ENCODE peak calls at places on chromosomes 2 and 18, in ten cellular contexts. K is heart left ventricle, A is stomach, S is HCT116, V is uterus, W is adrenal gland, L is prostate gland, Q is lower leg skin, E is transverse colon, N is breast epithelium. T is an unnamed sample.

GRCh38 chr2:46091004-46091403 is 206.2 kb upstream of the EPAS1 start:
- DNase-seq in K (no peak), A (no peak), S (no peak), V (no peak), W (no peak), L (no peak), Q (no peak), E (no peak), N (no peak), T (no peak)

GRCh38 chr18:10840768-10841167 is 308.6 kb downstream of the PIEZO2 start:
- DNase-seq in K (no peak), A (no peak), S (no peak), V (no peak), W (no peak), L (no peak), Q (no peak), E (no peak), N (no peak), T (no peak)

GRCh38 chr2:25305809-25306208 is 35.9 kb downstream of the DNMT3A start:
- DNase-seq in K (peak), A (no peak), S (no peak), V (no peak), W (no peak), L (no peak), Q (no peak), E (no peak), N (no peak), T (no peak)

GRCh38 chr2:106997204-106997603 is 111.2 kb upstream of the ST6GAL2 start:
- DNase-seq in K (no peak), A (no peak), S (no peak), V (no peak), W (no peak), L (no peak), Q (no peak), E (no peak), N (no peak), T (no peak)

GRCh38 chr18:50397023-50397422 is 22.2 kb downstream of the SKA1 start:
- DNase-seq in K (no peak), A (no peak), S (no peak), V (no peak), W (no peak), L (no peak), Q (no peak), E (no peak), N (no peak), T (peak)

GRCh38 chr18:79988925-79989361 is 580 bp upstream of the TXNL4A start:
- DNase-seq in K (peak), A (peak), S (no peak), V (peak), W (no peak), L (peak), Q (peak), E (peak), N (peak), T (peak)

GRCh38 chr2:7744827-7745226 is 827.6 kb downstream of the RNF144A start:
- DNase-seq in K (no peak), A (no peak), S (no peak), V (no peak), W (no peak), L (no peak), Q (no peak), E (peak), N (no peak), T (no peak)

GRCh38 chr18:67938691-67939090 is 422.2 kb upstream of the DSEL start:
- DNase-seq in K (no peak), A (no peak), S (no peak), V (no peak), W (no peak), L (no peak), Q (no peak), E (no peak), N (no peak), T (no peak)

GRCh38 chr2:170180031-170180566 is 2.2 kb downstream of the MYO3B start:
- DNase-seq in K (no peak), A (no peak), S (no peak), V (no peak), W (no peak), L (no peak), Q (no peak), E (no peak), N (no peak), T (no peak)

GRCh38 chr2:189609423-189609816 is 28.8 kb upstream of the SLC40A1 start:
- DNase-seq in K (no peak), A (no peak), S (no peak), V (no peak), W (no peak), L (no peak), Q (no peak), E (no peak), N (no peak), T (no peak)

GRCh38 chr2:170917219-170917851 is 11.7 kb upstream of the GORASP2 start:
- DNase-seq in K (no peak), A (no peak), S (no peak), V (no peak), W (no peak), L (no peak), Q (no peak), E (no peak), N (no peak), T (no peak)

GRCh38 chr18:51561821-51562220 is 364.3 kb upstream of the MEX3C start:
- DNase-seq in K (peak), A (no peak), S (no peak), V (no peak), W (peak), L (no peak), Q (no peak), E (no peak), N (no peak), T (no peak)

GRCh38 chr18:45825258-45825744 is at the start of gene SIGLEC15:
- DNase-seq in K (no peak), A (no peak), S (no peak), V (no peak), W (no peak), L (no peak), Q (no peak), E (no peak), N (no peak), T (no peak)

GRCh38 chr18:79404567-79404910 is 8.8 kb downstream of the NFATC1 start:
- DNase-seq in K (no peak), A (no peak), S (no peak), V (no peak), W (no peak), L (no peak), Q (no peak), E (no peak), N (no peak), T (no peak)

GRCh38 chr2:48205137-48205798 is 299.0 kb upstream of the FBXO11 start:
- DNase-seq in K (no peak), A (no peak), S (no peak), V (no peak), W (no peak), L (no peak), Q (no peak), E (no peak), N (no peak), T (peak)

GRCh38 chr2:162327134-162327769 is 8.8 kb upstream of the IFIH1 start:
- DNase-seq in K (no peak), A (no peak), S (no peak), V (no peak), W (no peak), L (no peak), Q (no peak), E (no peak), N (no peak), T (peak)

GRCh38 chr2:101112772-101113157 is 38.4 kb downstream of the TBC1D8 start:
- DNase-seq in K (no peak), A (no peak), S (no peak), V (no peak), W (no peak), L (no peak), Q (no peak), E (no peak), N (no peak), T (peak)

GRCh38 chr2:228747478-228747877 is 523.6 kb downstream of the PID1 start:
- DNase-seq in K (no peak), A (no peak), S (no peak), V (no peak), W (no peak), L (no peak), Q (no peak), E (no peak), N (no peak), T (peak)

GRCh38 chr18:62187543-62188378 is 706 bp downstream of the RELCH start:
- DNase-seq in K (no peak), A (peak), S (no peak), V (peak), W (peak), L (peak), Q (peak), E (peak), N (no peak), T (peak)

GRCh38 chr2:132276571-132276981 is 114.8 kb upstream of the ANKRD30BL start:
- DNase-seq in K (no peak), A (no peak), S (no peak), V (no peak), W (no peak), L (no peak), Q (no peak), E (no peak), N (no peak), T (no peak)

DNA sequence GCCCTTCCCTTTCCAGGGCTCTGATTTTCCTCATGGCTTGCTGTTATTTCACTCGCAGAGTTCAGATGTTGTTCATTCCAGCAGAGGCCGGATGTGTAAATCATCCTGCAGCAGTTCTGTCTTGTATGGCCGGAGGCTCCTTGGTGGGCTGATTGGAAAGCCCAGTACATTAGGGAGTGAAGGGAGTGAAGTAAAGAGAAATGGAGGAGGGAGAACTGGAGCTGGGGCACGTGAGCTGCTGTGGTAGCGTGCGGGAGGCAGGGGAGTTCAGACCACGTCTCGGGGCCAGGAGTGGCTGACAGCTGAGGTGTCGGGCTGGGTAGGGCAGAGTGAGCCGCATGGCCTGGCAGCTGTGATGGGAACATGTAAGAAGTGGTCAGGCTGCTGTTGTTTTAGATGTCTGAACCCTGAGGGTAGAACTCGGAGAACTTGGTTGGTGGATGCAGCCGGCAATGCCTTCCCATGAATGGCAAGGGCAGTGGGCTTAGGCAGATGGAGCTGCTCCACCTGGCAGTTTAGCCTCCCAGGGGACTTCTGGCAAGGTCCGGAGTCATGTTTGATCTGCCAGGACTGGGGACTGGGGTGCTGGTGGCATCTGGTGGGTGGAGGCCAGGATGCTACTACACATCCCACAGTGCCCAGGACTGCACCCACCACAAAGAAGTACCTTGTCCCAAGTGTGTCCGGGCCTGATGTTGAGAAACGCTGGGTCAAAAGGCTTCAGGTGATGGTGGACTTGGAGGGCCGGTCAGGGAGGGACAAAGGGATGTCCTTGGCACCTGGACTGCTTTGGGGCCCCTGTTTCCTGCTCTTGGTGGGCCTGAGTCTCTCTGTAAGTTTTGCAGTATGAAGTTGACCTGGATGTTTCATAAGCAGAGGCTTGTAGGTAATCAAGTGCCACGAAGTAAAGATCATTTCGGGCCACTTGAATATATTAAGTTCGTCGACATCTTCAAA is 29.1 kb downstream of the ASAP2 start:
- DNase-seq in K (no peak), A (no peak), S (no peak), V (peak), W (no peak), L (no peak), Q (no peak), E (no peak), N (no peak), T (peak)
- TF ChIP-seq POLR2A in K (no peak), A (no peak), S (no peak), V (no peak), W (no peak), L (no peak), Q (no peak), E (no peak), N (no peak), T (no peak)

GRCh38 chr2:218009191-218010114 is 6.7 kb upstream of the TNS1 start:
- DNase-seq in K (no peak), A (no peak), S (no peak), V (no peak), W (no peak), L (no peak), Q (no peak), E (no peak), N (no peak), T (no peak)

GRCh38 chr2:218010116-218010837 is 7.5 kb upstream of the TNS1 start:
- DNase-seq in K (peak), A (peak), S (no peak), V (peak), W (peak), L (peak), Q (no peak), E (peak), N (no peak), T (peak)

GRCh38 chr2:218010838-218011616 is 8.2 kb upstream of the TNS1 start:
- DNase-seq in K (no peak), A (no peak), S (no peak), V (no peak), W (no peak), L (no peak), Q (no peak), E (no peak), N (no peak), T (peak)

GRCh38 chr2:218006741-218007140 is 3.9 kb upstream of the TNS1 start:
- DNase-seq in K (no peak), A (no peak), S (no peak), V (peak), W (peak), L (no peak), Q (no peak), E (no peak), N (no peak), T (peak)

DNA sequence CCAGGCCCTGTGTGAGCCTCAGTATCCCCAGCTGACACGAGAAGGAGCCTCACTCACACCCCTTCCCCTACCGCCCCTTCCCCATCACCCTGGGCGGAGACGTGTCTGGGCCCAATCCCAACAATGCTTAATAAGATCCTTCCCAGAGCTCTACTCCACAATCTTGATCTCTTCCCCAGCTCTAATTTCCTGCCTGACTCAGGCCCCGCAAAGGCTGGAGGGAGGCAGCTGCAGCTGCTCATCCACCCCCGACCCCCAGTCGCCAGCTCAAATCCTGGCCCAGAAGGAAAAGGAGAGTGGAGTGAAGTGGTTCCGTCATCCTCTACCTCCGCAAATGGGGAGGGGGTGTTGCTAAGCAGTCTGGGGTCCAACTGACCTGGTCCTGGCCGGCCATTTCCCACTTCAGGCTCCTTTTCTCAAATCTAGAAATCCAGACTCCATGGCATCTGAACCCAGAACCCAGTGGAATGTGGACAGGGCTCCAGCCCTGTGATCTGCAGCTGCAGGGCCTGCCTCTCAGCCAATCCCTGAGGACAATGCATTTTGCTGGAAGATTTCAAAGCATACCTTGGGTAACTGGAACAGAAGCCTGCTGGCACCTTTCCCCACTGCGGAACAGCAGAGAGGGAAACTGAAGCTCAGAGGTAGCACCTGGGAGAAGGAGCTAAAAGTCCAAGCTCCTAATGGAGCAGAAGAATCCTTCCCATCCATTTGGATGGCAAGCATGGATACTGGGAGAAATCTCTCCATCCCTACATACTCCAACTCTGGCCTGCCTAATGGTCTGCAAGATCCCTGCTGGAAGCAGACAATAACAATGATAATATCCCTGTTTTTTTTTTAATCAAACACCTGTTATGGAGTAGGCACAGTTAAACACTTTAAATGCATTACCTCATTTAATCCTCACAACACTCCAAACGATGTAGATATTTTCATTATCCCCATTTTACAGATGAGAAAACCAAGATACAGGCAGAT is 5.6 kb upstream of the TNS1 start:
- DNase-seq in K (no peak), A (no peak), S (no peak), V (no peak), W (no peak), L (no peak), Q (no peak), E (no peak), N (no peak), T (no peak)
- TF ChIP-seq POLR2A in K (no peak), A (no peak), S (no peak), V (no peak), W (no peak), L (no peak), Q (no peak), E (no peak), N (no peak), T (no peak)

DNA sequence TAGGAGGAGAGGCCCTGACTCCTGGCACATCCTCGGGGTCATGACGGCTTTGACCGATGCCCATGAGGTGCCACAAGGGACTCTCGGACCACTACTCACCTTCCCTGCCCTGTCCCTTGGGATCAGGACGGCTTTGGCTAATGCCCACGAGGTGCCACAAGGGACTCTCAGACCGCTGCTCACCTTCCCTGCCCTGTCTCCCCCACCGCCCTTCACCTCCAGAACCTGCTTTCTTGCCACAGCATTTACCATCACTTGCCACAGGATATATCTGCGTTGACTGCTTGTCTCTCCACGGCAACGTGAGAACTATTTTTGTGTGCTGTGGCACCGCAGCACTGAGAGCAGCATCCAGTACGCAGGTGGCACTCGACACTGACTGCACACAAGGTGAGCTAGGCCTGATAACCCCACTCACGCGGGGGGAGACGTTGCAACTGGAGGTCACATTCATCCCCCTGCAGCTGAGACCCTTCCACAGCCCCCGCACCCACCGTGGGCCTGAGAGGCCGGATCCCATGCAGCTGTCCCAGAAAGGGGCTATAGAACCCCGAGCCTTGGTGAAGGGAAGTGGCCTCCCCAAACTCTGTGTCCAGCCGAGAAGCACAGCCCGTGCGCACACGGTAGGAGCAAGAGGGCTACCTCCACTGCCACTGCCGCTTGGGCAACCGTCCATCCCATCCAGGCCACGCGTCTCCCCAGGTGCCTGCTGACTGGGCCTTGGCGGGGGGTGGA is 47.5 kb downstream of the ANO7 start:
- DNase-seq in K (no peak), A (no peak), S (no peak), V (no peak), W (no peak), L (no peak), Q (no peak), E (no peak), N (no peak), T (no peak)
- TF ChIP-seq POLR2A in K (no peak), A (no peak), S (no peak), V (no peak), W (no peak), L (no peak), Q (no peak), E (no peak), N (no peak), T (no peak)

DNA sequence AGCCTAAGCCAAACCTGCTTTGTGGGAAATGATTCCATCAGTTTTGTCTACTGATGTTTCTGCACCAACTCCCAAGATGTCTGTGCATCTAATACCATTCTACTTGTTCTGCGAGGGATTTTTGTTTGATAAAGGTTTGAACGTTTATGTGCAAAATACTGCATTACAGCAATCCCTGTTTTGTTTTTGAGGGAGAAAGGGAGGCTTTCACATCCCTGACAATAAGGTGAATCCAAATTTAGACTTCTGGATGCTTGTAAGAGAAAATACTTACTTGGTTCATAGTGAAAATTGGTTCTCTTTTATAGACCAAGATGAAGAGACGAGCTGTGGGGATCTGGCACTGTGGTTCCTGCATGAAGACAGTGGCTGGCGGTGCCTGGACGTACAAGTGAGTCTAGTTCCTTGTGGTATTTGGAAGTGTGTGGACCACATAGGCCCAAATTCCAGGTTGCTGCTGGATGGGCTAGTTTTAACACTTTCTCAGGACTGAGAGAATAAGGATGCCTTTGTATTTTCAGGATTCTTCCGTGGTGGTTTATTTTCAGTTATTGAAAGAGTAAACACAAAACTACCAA is 1.1 kb downstream of the RPL37A start:
- DNase-seq in K (no peak), A (no peak), S (no peak), V (no peak), W (no peak), L (no peak), Q (no peak), E (no peak), N (no peak), T (peak)
- TF ChIP-seq POLR2A in K (no peak), A (no peak), S (no peak), V (no peak), W (no peak), L (no peak), Q (no peak), E (no peak), N (no peak), T (no peak)

GRCh38 chr2:55133467-55134315 is 83.4 kb upstream of the RTN4 start:
- DNase-seq in K (peak), A (peak), S (no peak), V (peak), W (no peak), L (peak), Q (peak), E (no peak), N (peak), T (peak)
- TF ChIP-seq POLR2A in K (no peak), A (no peak), S (no peak), V (no peak), W (no peak), L (no peak), Q (no peak), E (no peak), N (no peak), T (no peak)

T was measured in NB4.